ENCODE peak calls at places on chromosomes 1 and 21, in four cellular contexts. U is HCT116, J is Panc1, L is HepG2. S is an unnamed sample.

GRCh38 chr1:31541201-31541600 is 35.1 kb upstream of the TINAGL1 start:
- DNase-seq in J (no peak), L (no peak), U (no peak), S (no peak)

GRCh38 chr1:54156986-54157385 is 4.2 kb upstream of the CDCP2 start:
- DNase-seq in U (no peak), J (no peak), L (no peak), S (no peak)

GRCh38 chr1:169163059-169163458 is 56.6 kb downstream of the ATP1B1 start:
- DNase-seq in U (peak), L (no peak), J (no peak), S (no peak)

GRCh38 chr1:221182791-221183533 is 303.7 kb downstream of the HLX start:
- DNase-seq in L (no peak), U (no peak), J (no peak), S (no peak)

GRCh38 chr1:115714572-115715141 is 53.9 kb downstream of the CASQ2 start:
- DNase-seq in L (peak), U (no peak), J (no peak), S (no peak)

GRCh38 chr1:32933742-32934322 is 30.8 kb downstream of the RNF19B start:
- DNase-seq in J (peak), U (no peak), L (peak), S (no peak)

GRCh38 chr1:67214420-67215174 is 48.3 kb downstream of the IL23R start:
- DNase-seq in L (peak), J (no peak), U (peak), S (no peak)

GRCh38 chr1:46815133-46815532 is 16.3 kb downstream of the CYP4B1 start:
- DNase-seq in U (no peak), L (no peak), J (no peak), S (no peak)

GRCh38 chr1:19988269-19989006 is 9.0 kb upstream of the PLA2G2A start:
- DNase-seq in J (no peak), U (no peak), L (peak), S (no peak)

GRCh38 chr1:94716966-94717365 is 103.2 kb upstream of the SLC44A3 start:
- DNase-seq in J (no peak), L (no peak), U (no peak), S (no peak)

GRCh38 chr1:88063605-88064004 is 620.5 kb upstream of the PKN2 start:
- DNase-seq in L (no peak), U (no peak), J (no peak), S (no peak)

GRCh38 chr21:46661211-46661625 is 25.7 kb downstream of the PRMT2 start:
- DNase-seq in U (no peak), L (no peak), J (no peak), S (peak)

GRCh38 chr21:25925936-25926335 is 191.2 kb downstream of the GABPA start:
- DNase-seq in L (no peak), U (no peak), J (peak), S (no peak)

GRCh38 chr1:180521474-180522203 is 19.3 kb upstream of the ACBD6 start:
- DNase-seq in J (no peak), U (peak), L (peak), S (no peak)

GRCh38 chr1:41891403-41891896 is 27.3 kb downstream of the HIVEP3 start:
- DNase-seq in U (no peak), L (peak), J (no peak), S (no peak)

GRCh38 chr1:7670334-7671145 is 100.6 kb upstream of the VAMP3 start:
- DNase-seq in U (no peak), L (no peak), J (no peak), S (no peak)

GRCh38 chr1:180908084-180908765 is 4.5 kb upstream of the KIAA1614 start:
- DNase-seq in U (no peak), J (no peak), L (no peak), S (no peak)

GRCh38 chr21:22556829-22557228 is 1558.6 kb downstream of the NCAM2 start:
- DNase-seq in L (no peak), J (no peak), U (no peak), S (no peak)

GRCh38 chr1:57424231-57425027 is 569 bp upstream of the DAB1 start:
- DNase-seq in U (no peak), J (no peak), L (peak), S (no peak)

GRCh38 chr1:212607206-212607923 is 1.2 kb upstream of the ATF3 start:
- DNase-seq in U (no peak), L (no peak), J (no peak), S (peak)

GRCh38 chr1:218323568-218324225 is 21.4 kb upstream of the TGFB2 start:
- DNase-seq in U (no peak), J (no peak), L (no peak), S (no peak)

GRCh38 chr1:44024031-44024902 is 7.0 kb downstream of the SLC6A9 start:
- DNase-seq in L (no peak), U (no peak), J (no peak), S (no peak)

GRCh38 chr1:59408608-59409007 is 111.7 kb downstream of the FGGY start:
- DNase-seq in L (peak), J (no peak), U (no peak), S (no peak)

GRCh38 chr1:8822383-8823294 is 5.2 kb upstream of the RERE start:
- DNase-seq in J (no peak), L (peak), U (peak), S (no peak)

GRCh38 chr21:45322960-45323461 is 35.3 kb upstream of the POFUT2 start:
- DNase-seq in J (no peak), U (no peak), L (no peak), S (no peak)

GRCh38 chr1:109228167-109228566 is 14.4 kb downstream of the SARS1 start:
- DNase-seq in U (no peak), J (no peak), L (no peak), S (no peak)

GRCh38 chr21:42496839-42497202 is 797 bp upstream of the RSPH1 start:
- DNase-seq in U (no peak), J (no peak), L (no peak), S (no peak)

GRCh38 chr1:151620286-151620685 is 8.4 kb downstream of the SNX27 start:
- DNase-seq in L (no peak), U (no peak), J (no peak), S (no peak)

GRCh38 chr1:151621351-151621750 is 9.5 kb downstream of the SNX27 start:
- DNase-seq in U (no peak), J (no peak), L (no peak), S (no peak)

GRCh38 chr1:151618470-151618869 is 6.6 kb downstream of the SNX27 start:
- DNase-seq in J (no peak), L (no peak), U (no peak), S (no peak)

GRCh38 chr1:151617995-151618394 is 6.1 kb downstream of the SNX27 start:
- DNase-seq in J (no peak), U (no peak), L (no peak), S (no peak)

GRCh38 chr1:151619489-151620093 is 7.7 kb downstream of the SNX27 start:
- DNase-seq in L (peak), J (no peak), U (no peak), S (no peak)
- TF ChIP-seq SIN3A in L (no peak), J (no peak), U (no peak), S (no peak)

DNA sequence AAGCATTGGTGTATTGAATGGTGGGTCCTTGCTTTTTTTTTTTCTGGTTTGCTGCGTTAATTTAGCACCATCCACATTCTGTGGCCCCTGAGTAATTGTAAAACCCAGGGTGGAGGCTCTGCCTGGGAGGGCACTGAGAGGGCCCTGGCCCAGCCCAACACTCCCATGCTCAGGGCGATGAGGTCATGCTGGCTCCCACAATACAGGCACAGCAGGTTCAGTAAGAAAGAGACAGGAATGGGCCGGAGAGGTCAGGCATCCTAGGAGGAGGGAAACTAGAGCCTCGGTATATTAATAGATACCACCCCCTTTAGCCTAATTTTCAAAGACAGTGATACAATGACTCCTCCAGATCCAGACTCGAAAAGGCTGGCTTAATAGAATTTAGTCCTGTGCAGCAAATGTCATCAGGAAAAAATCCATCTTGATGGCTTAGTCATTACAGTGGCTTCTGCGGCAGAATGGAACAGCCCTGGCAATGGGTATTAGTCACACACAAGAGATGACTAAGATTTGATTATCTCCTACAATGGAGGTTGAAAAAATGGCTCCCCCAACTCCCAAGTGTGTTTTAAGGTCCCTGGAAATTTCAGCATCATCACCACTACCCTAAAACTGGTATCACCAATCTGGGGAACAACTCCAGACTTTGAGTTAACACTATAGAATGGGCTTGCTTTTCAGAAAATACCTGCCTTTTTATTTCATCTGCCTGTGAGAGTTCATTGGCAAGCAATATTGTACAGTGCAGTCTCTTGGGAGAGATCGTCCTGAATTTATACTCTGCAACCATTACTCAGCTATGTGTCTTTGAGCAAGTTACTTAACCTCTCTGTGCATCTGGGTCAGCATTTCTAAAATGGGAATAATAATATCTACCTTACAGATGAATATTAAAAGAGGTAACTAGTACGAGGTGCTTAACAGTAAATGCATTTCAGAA is 43.9 kb upstream of the LYST start:
- DNase-seq in L (peak), U (peak), J (peak), S (no peak)
- TF ChIP-seq SIN3A in L (no peak), U (peak), J (no peak), S (no peak)

GRCh38 chr1:61640531-61641125 is 84.3 kb downstream of the TM2D1 start:
- DNase-seq in U (no peak), J (no peak), L (no peak), S (no peak)

GRCh38 chr1:61639937-61640336 is 85.0 kb downstream of the TM2D1 start:
- DNase-seq in U (no peak), J (no peak), L (no peak), S (no peak)

GRCh38 chr1:61641171-61641570 is 83.8 kb downstream of the TM2D1 start:
- DNase-seq in U (no peak), L (no peak), J (no peak), S (no peak)

GRCh38 chr1:61642475-61643232 is 82.3 kb downstream of the TM2D1 start:
- DNase-seq in L (no peak), U (no peak), J (no peak), S (no peak)

DNA sequence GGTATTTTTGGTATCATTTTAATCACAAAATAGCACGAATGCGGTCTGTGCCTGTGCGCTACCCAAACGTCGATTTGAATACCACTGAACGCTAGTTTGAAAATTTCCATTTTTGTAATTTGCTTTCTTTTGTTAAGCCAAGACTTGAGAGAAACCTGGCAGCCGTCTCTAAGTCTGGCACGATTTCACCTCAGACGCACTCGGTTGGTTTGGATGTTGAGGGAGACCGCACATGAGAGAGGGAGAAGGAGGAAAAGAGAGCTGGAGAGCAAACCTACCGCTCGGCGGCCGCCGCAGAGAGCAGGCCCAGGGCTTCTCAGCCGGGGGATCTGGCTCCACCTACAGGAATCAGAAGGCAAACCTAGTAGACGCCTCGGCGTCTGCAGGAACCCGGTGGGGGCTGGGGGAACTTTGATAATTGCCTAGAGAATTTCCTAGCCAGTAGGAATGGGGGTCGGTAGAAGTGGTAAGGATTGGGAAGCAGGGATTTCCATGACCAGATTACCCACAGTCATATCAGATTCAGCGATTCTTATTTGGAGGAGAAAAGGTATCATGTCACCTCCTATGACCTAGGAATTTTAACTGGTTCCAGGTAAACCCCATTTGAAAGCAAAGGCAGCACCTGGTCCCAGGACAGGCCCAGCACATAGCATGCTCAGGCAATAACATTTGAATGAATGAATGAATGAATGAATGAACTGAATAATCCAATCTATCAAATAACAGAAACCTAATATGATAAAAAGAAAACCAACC is 83.2 kb downstream of the TM2D1 start:
- DNase-seq in U (peak), J (no peak), L (peak), S (peak)
- TF ChIP-seq SIN3A in U (no peak), J (no peak), L (no peak), S (no peak)

DNA sequence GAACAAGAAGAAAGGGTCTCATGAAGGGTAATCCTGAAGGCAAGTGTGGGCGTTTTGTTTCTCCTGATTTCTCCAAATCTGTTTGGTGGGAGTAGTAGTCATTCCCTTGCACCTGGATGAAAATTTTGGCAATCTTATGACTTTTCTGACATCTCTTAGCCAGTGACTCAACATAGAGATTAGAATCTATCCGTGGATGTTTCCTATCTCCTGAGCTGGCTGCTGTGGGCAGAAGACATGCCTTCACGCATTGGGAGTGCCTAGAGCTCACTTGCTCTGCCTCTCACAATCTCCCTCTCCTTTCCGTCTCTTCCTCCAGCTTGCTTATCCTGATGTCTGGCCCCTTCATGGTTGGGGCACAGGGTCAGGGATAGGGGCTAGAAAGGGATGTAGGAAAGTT is 174.2 kb upstream of the NFIA start:
- DNase-seq in J (no peak), L (no peak), U (no peak), S (no peak)
- TF ChIP-seq SIN3A in J (no peak), L (no peak), U (no peak), S (no peak)

GRCh38 chr1:3460653-3461237 is 6.3 kb downstream of the ARHGEF16 start:
- DNase-seq in J (no peak), U (no peak), L (peak), S (no peak)
- TF ChIP-seq SIN3A in J (no peak), U (no peak), L (no peak), S (no peak)

DNA sequence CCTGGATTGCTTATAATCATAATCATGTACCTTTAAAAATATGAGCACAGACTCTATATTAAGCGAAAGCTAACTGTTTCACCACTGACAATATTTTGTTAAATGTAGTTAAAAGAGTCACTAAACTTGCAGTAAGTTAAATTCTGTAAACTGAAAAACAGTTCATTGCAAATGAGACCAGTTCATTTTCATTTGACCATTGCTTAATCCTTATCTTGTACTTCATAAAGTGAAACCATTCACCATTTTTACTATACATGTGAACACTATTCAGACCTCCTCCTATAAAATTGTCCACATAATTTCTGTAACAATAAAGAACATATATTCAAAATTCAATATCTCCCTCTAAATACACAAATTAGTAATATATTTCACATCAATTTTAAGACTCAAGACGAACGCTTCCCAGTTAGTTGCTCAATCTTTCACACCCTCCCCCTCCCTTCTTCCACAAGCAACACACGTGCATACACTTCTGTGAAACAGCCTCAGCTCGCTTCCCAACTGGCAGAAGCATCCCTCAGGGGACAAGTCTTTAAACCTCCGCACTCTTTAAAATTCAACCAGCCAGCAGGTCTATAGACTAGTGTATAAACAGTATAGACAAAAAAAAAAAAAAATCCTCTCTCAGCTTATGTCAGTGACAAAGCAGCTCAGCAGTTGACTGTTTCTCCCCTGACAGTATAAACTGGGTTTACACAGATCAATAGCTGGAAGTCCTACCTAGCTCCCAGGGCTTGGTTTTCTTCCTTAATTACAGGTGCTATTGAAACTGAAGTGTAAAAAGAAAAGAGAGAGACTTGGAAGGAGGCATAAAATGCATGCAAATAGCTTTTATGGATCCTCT is 99.6 kb downstream of the DENND1B start:
- DNase-seq in J (no peak), L (no peak), U (no peak), S (no peak)
- TF ChIP-seq SIN3A in J (no peak), L (no peak), U (no peak), S (no peak)

GRCh38 chr1:27122652-27123051 is 32.3 kb downstream of the SLC9A1 start:
- DNase-seq in L (peak), J (peak), U (no peak), S (no peak)
- TF ChIP-seq SIN3A in L (no peak), J (no peak), U (no peak), S (no peak)

S was measured in H1.